ENCODE peak calls at places on chromosome 12, in four cellular contexts. V, R, Z and T are unnamed samples.
A peak's percentile ranks its signal among the peaks of the same experiment; 100 is the strongest.

GRCh38 chr12:9760699-9761406 is at the start of gene CD69:
- DNase-seq in V (no peak), R (no peak), Z (peak; percentile 95), T (no peak)

GRCh38 chr12:85448548-85449139 is 168.6 kb downstream of the ALX1 start:
- DNase-seq in V (no peak), R (peak; percentile 11), Z (no peak), T (no peak)

GRCh38 chr12:82057770-82058169 is 298.6 kb upstream of the PPFIA2 start:
- DNase-seq in V (no peak), R (no peak), Z (no peak), T (no peak)

GRCh38 chr12:52243264-52243773 is 10.3 kb downstream of the KRT7 start:
- DNase-seq in V (no peak), R (peak; percentile 17), Z (no peak), T (no peak)

GRCh38 chr12:95102916-95103671 is 29.7 kb upstream of the NR2C1 start:
- DNase-seq in V (peak; percentile 85), R (no peak), Z (peak; percentile 90), T (peak; percentile 18)

GRCh38 chr12:32039341-32039740 is 67.3 kb upstream of the BICD1 start:
- DNase-seq in V (no peak), R (peak; percentile 74), Z (no peak), T (no peak)

GRCh38 chr12:77354766-77355362 is 289.5 kb upstream of the E2F7 start:
- DNase-seq in V (no peak), R (no peak), Z (no peak), T (no peak)

GRCh38 chr12:113783811-113784210 is 182.3 kb downstream of the RBM19 start:
- DNase-seq in V (no peak), R (no peak), Z (no peak), T (no peak)

GRCh38 chr12:24776856-24777255 is 172.0 kb downstream of the BCAT1 start:
- DNase-seq in V (no peak), R (no peak), Z (no peak), T (no peak)

GRCh38 chr12:80684077-80684495 is 23.3 kb upstream of the MYF6 start:
- DNase-seq in V (no peak), R (no peak), Z (no peak), T (no peak)

GRCh38 chr12:89636054-89636775 is 72.4 kb downstream of the ATP2B1 start:
- DNase-seq in V (peak; percentile 18), R (no peak), Z (no peak), T (no peak)

GRCh38 chr12:48767047-48767446 is 21.8 kb downstream of the ADCY6 start:
- DNase-seq in V (no peak), R (no peak), Z (no peak), T (no peak)

GRCh38 chr12:43284441-43284840 is 267.6 kb downstream of the ADAMTS20 start:
- DNase-seq in V (no peak), R (no peak), Z (no peak), T (no peak)

GRCh38 chr12:26100966-26101744 is 23.7 kb downstream of the BHLHE41 start:
- DNase-seq in V (no peak), R (no peak), Z (no peak), T (no peak)

GRCh38 chr12:48350249-48351021 is at the start of gene ZNF641:
- DNase-seq in V (peak; percentile 25), R (peak; percentile 92), Z (no peak), T (peak; percentile 45)

GRCh38 chr12:32049956-32050355 is 56.7 kb upstream of the BICD1 start:
- DNase-seq in V (no peak), R (no peak), Z (no peak), T (no peak)

GRCh38 chr12:97063292-97063935 is 156.4 kb downstream of the NEDD1 start:
- DNase-seq in V (no peak), R (no peak), Z (no peak), T (no peak)

DNA sequence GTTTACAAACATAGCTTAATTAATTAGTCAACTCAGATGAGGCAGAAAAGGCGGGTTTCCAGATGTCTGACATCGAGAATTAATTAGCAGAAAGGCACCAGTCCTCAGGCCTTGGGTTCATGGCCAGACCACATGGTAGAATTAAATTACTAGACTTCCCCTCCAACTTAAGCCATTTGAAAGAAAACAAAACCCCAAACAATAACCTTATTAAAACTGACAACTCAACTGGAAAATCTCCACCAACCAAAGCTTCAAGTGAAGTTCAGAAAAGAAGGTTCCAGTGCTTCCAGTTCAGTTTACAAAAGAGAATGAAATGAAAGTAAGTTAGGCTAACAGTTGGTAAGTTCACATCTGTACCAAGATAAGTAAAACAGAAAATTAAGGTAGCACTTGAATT is 349.5 kb downstream of the GRIN2B start:
- DNase-seq in V (no peak), R (no peak), Z (peak; percentile 65), T (no peak)
- TF ChIP-seq PBX3 in V (no peak), R (no peak), Z (peak; percentile 65), T (no peak)

GRCh38 chr12:57230381-57231155 is 1.1 kb downstream of the SHMT2 start:
- DNase-seq in V (no peak), R (no peak), Z (no peak), T (peak; percentile 34)
- TF ChIP-seq PBX3 in V (no peak), R (no peak), Z (no peak), T (no peak)

GRCh38 chr12:29533815-29534489 is 36.5 kb upstream of the OVCH1 start:
- DNase-seq in V (no peak), R (no peak), Z (no peak), T (no peak)

GRCh38 chr12:29537292-29537691 is 39.8 kb upstream of the OVCH1 start:
- DNase-seq in V (no peak), R (no peak), Z (no peak), T (no peak)

GRCh38 chr12:29534935-29535334 is 37.4 kb upstream of the OVCH1 start:
- DNase-seq in V (no peak), R (no peak), Z (no peak), T (peak; percentile 5)
- TF ChIP-seq PBX3 in V (no peak), R (no peak), Z (no peak), T (no peak)

GRCh38 chr12:131907379-131908081 is 13.1 kb downstream of the ULK1 start:
- DNase-seq in V (no peak), R (no peak), Z (no peak), T (no peak)
- TF ChIP-seq PBX3 in V (no peak), R (no peak), Z (no peak), T (no peak)

GRCh38 chr12:92950011-92950410 is 20.9 kb upstream of the EEA1 start:
- DNase-seq in V (no peak), R (no peak), Z (no peak), T (no peak)

GRCh38 chr12:92955997-92956663 is 27.0 kb upstream of the EEA1 start:
- DNase-seq in V (no peak), R (no peak), Z (no peak), T (no peak)

GRCh38 chr12:92951006-92951405 is 21.9 kb upstream of the EEA1 start:
- DNase-seq in V (no peak), R (no peak), Z (no peak), T (no peak)

GRCh38 chr12:92952394-92952793 is 23.3 kb upstream of the EEA1 start:
- DNase-seq in V (no peak), R (no peak), Z (no peak), T (no peak)

GRCh38 chr12:92953747-92954146 is 24.7 kb upstream of the EEA1 start:
- DNase-seq in V (no peak), R (no peak), Z (no peak), T (no peak)
- TF ChIP-seq PBX3 in V (no peak), R (no peak), Z (no peak), T (no peak)

GRCh38 chr12:1911598-1912575 is 6.6 kb downstream of the CACNA2D4 start:
- DNase-seq in V (no peak), R (peak; percentile 16), Z (no peak), T (no peak)
- TF ChIP-seq PBX3 in V (no peak), R (no peak), Z (no peak), T (no peak)

GRCh38 chr12:4819654-4820053 is 90.1 kb upstream of the KCNA1 start:
- DNase-seq in V (no peak), R (no peak), Z (no peak), T (no peak)
- TF ChIP-seq PBX3 in V (no peak), R (no peak), Z (peak; percentile 50), T (no peak)

DNA sequence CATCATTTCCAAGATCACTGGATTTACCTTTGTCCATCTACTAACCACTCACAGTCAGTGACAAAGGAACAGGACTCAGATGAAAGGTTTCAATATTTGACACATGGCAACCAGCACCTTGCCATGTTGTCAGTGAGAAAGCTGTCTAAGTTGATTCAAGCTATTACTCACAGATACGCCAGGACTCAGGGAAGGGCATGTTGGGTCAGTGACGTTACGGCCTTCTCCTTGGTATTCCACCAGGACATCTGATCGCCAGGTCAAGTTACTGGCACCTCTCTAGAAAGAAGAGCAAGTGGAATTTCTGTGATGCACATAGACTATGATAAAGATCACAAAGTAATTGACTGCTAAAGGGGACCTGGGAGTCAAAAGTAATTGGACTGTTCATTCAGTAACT is 36.4 kb downstream of the GNS start:
- DNase-seq in V (no peak), R (no peak), Z (no peak), T (no peak)
- TF ChIP-seq PBX3 in V (no peak), R (no peak), Z (no peak), T (no peak)

GRCh38 chr12:58424735-58425379 is 483.5 kb downstream of the ATP23 start:
- DNase-seq in V (no peak), R (no peak), Z (no peak), T (no peak)

GRCh38 chr12:58419905-58420304 is 478.5 kb downstream of the ATP23 start:
- DNase-seq in V (no peak), R (no peak), Z (no peak), T (no peak)

GRCh38 chr12:58420496-58420895 is 479.1 kb downstream of the ATP23 start:
- DNase-seq in V (no peak), R (no peak), Z (no peak), T (no peak)

GRCh38 chr12:58421990-58422389 is 480.6 kb downstream of the ATP23 start:
- DNase-seq in V (no peak), R (no peak), Z (no peak), T (no peak)

GRCh38 chr12:58425481-58426392 is 484.4 kb downstream of the ATP23 start:
- DNase-seq in V (peak; percentile 76), R (no peak), Z (peak; percentile 73), T (peak; percentile 37)
- TF ChIP-seq PBX3 in V (peak; percentile 86), R (peak; percentile 95), Z (no peak), T (no peak)

DNA sequence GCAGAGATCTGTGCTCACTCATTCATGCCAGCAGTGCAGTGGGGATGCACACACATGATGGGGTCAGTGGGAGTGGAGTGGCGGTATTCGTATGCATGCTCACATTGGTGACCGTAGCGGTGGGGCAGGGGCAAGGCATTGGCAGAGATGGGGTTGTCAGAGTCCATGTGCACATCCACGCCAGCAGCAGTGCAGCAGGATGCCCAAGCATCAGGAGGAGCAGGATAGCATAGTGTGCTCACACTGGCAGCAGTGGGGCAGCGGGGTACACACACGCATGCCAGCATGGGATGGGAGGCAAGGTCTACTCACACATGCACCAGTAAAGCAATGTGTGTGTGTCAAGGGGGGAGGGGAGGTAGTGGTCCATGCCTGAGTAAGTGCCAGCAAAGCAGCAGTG is 89.4 kb upstream of the GARIN6 start:
- DNase-seq in V (no peak), R (no peak), Z (no peak), T (no peak)
- TF ChIP-seq PBX3 in V (no peak), R (no peak), Z (no peak), T (no peak)